ENCODE peak calls at places on chromosomes 6 and 20, in seven cellular contexts. One of them, this sample, is unnamed.

GRCh38 chr6:128491643-128492206 is 28.7 kb downstream of the PTPRK start:
- DNase-seq in SK-N-SH: no peak
- DNase-seq in GM12878: no peak
- DNase-seq in H1: no peak
- DNase-seq in HepG2: no peak
- DNase-seq in K562: no peak
- DNase-seq in HCT116: no peak
- DNase-seq in this sample: no peak

GRCh38 chr20:63223121-63223825 is 7.3 kb upstream of the YTHDF1 start:
- DNase-seq in GM12878: no peak
- DNase-seq in HCT116: no peak
- DNase-seq in K562: peak
- DNase-seq in H1: no peak
- DNase-seq in SK-N-SH: peak
- DNase-seq in HepG2: peak
- DNase-seq in this sample: peak

GRCh38 chr6:131950767-131951575 is at the start of gene CCN2:
- DNase-seq in SK-N-SH: peak
- DNase-seq in HepG2: peak
- DNase-seq in GM12878: no peak
- DNase-seq in K562: no peak
- DNase-seq in H1: peak
- DNase-seq in HCT116: peak
- DNase-seq in this sample: peak

GRCh38 chr6:23533954-23534725 is 591.9 kb upstream of the NRSN1 start:
- DNase-seq in GM12878: no peak
- DNase-seq in HCT116: no peak
- DNase-seq in HepG2: no peak
- DNase-seq in H1: no peak
- DNase-seq in K562: no peak
- DNase-seq in SK-N-SH: no peak
- DNase-seq in this sample: no peak

GRCh38 chr6:145290122-145290521 is 445.2 kb downstream of the EPM2A start:
- DNase-seq in H1: no peak
- DNase-seq in K562: no peak
- DNase-seq in GM12878: no peak
- DNase-seq in SK-N-SH: no peak
- DNase-seq in HepG2: no peak
- DNase-seq in HCT116: no peak
- DNase-seq in this sample: no peak

GRCh38 chr6:80769101-80769500 is 662.6 kb downstream of the BCKDHB start:
- DNase-seq in K562: no peak
- DNase-seq in H1: no peak
- DNase-seq in SK-N-SH: no peak
- DNase-seq in HepG2: no peak
- DNase-seq in HCT116: no peak
- DNase-seq in GM12878: no peak
- DNase-seq in this sample: no peak

GRCh38 chr20:62956387-62957135 is 4.1 kb downstream of the SLC17A9 start:
- DNase-seq in GM12878: no peak
- DNase-seq in K562: no peak
- DNase-seq in SK-N-SH: peak
- DNase-seq in HepG2: no peak
- DNase-seq in HCT116: no peak
- DNase-seq in H1: no peak
- DNase-seq in this sample: no peak

GRCh38 chr20:62160876-62161275 is 17.3 kb downstream of the SS18L1 start:
- DNase-seq in SK-N-SH: no peak
- DNase-seq in K562: no peak
- DNase-seq in HepG2: no peak
- DNase-seq in GM12878: no peak
- DNase-seq in H1: no peak
- DNase-seq in HCT116: no peak
- DNase-seq in this sample: no peak

GRCh38 chr6:43698584-43699349 is 11.2 kb upstream of the MRPS18A start:
- DNase-seq in HepG2: no peak
- DNase-seq in SK-N-SH: no peak
- DNase-seq in H1: no peak
- DNase-seq in GM12878: no peak
- DNase-seq in K562: no peak
- DNase-seq in HCT116: no peak
- DNase-seq in this sample: no peak

GRCh38 chr6:41687501-41688175 is 47.8 kb downstream of the TFEB start:
- DNase-seq in GM12878: no peak
- DNase-seq in K562: no peak
- DNase-seq in SK-N-SH: no peak
- DNase-seq in HepG2: no peak
- DNase-seq in H1: peak
- DNase-seq in HCT116: no peak
- DNase-seq in this sample: no peak

GRCh38 chr20:59023616-59024015 is 4.4 kb downstream of the TUBB1 start:
- DNase-seq in H1: no peak
- DNase-seq in HepG2: no peak
- DNase-seq in SK-N-SH: no peak
- DNase-seq in K562: no peak
- DNase-seq in GM12878: no peak
- DNase-seq in HCT116: no peak
- DNase-seq in this sample: no peak

GRCh38 chr6:147660334-147661311 is 152.1 kb downstream of the SAMD5 start:
- DNase-seq in K562: peak
- DNase-seq in H1: no peak
- DNase-seq in SK-N-SH: no peak
- DNase-seq in HCT116: no peak
- DNase-seq in HepG2: peak
- DNase-seq in GM12878: no peak
- DNase-seq in this sample: no peak

GRCh38 chr6:143215785-143216184 is 155.1 kb downstream of the AIG1 start:
- DNase-seq in K562: no peak
- DNase-seq in GM12878: no peak
- DNase-seq in SK-N-SH: no peak
- DNase-seq in HepG2: no peak
- DNase-seq in HCT116: no peak
- DNase-seq in H1: no peak
- DNase-seq in this sample: no peak

GRCh38 chr6:41858703-41859102 is 36.5 kb downstream of the USP49 start:
- DNase-seq in HepG2: no peak
- DNase-seq in K562: no peak
- DNase-seq in HCT116: no peak
- DNase-seq in GM12878: no peak
- DNase-seq in H1: no peak
- DNase-seq in SK-N-SH: no peak
- DNase-seq in this sample: no peak

GRCh38 chr6:169556758-169557505 is 144.9 kb downstream of the WDR27 start:
- DNase-seq in HepG2: no peak
- DNase-seq in SK-N-SH: no peak
- DNase-seq in GM12878: peak
- DNase-seq in H1: no peak
- DNase-seq in HCT116: no peak
- DNase-seq in K562: no peak
- DNase-seq in this sample: no peak

GRCh38 chr20:19711126-19711525 is 46.9 kb upstream of the RIN2 start:
- DNase-seq in HepG2: no peak
- DNase-seq in HCT116: no peak
- DNase-seq in H1: no peak
- DNase-seq in GM12878: no peak
- DNase-seq in SK-N-SH: no peak
- DNase-seq in K562: no peak
- DNase-seq in this sample: no peak

GRCh38 chr6:151349651-151350270 is 41.6 kb downstream of the ZBTB2 start:
- DNase-seq in H1: no peak
- DNase-seq in K562: no peak
- DNase-seq in GM12878: no peak
- DNase-seq in SK-N-SH: no peak
- DNase-seq in HepG2: no peak
- DNase-seq in HCT116: no peak
- DNase-seq in this sample: no peak

GRCh38 chr6:45970326-45970725 is 45.3 kb downstream of the CLIC5 start:
- DNase-seq in SK-N-SH: no peak
- DNase-seq in H1: no peak
- DNase-seq in K562: no peak
- DNase-seq in HepG2: no peak
- DNase-seq in HCT116: no peak
- DNase-seq in GM12878: no peak
- DNase-seq in this sample: no peak

GRCh38 chr20:62428008-62428384 is 657 bp upstream of the RBBP8NL start:
- DNase-seq in K562: no peak
- DNase-seq in SK-N-SH: no peak
- DNase-seq in H1: no peak
- DNase-seq in GM12878: no peak
- DNase-seq in HCT116: no peak
- DNase-seq in HepG2: no peak
- DNase-seq in this sample: no peak

GRCh38 chr20:15916623-15917022 is 656.6 kb downstream of the KIF16B start:
- DNase-seq in SK-N-SH: no peak
- DNase-seq in GM12878: no peak
- DNase-seq in HCT116: no peak
- DNase-seq in HepG2: no peak
- DNase-seq in H1: no peak
- DNase-seq in K562: no peak
- DNase-seq in this sample: no peak

GRCh38 chr6:16712250-16712930 is 48.9 kb downstream of the ATXN1 start:
- DNase-seq in GM12878: no peak
- DNase-seq in HCT116: no peak
- DNase-seq in K562: no peak
- DNase-seq in SK-N-SH: no peak
- DNase-seq in HepG2: no peak
- DNase-seq in H1: no peak
- DNase-seq in this sample: no peak

DNA sequence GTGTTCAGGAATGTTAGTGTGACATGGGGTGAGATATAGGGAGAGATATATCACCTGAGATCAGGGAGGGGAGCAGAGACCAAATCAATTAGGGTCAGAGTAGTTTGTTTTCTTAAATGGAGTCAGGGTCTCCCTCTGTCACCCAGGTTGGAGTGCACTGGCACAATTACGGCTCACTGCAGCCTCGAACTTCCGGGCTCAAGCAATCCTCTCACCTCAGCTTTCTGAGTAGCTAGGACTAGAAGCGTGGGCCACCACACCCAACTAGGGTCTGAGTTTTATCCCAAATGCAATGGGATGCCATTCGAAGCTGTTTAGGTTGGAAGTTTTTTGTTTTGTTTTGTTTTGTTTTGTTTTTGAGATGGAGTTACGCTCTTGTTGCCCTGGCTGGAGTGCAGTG is 3.1 kb upstream of the NCOA3 start:
- DNase-seq in GM12878: no peak
- DNase-seq in K562: no peak
- DNase-seq in H1: no peak
- DNase-seq in SK-N-SH: no peak
- DNase-seq in HCT116: no peak
- DNase-seq in HepG2: no peak
- DNase-seq in this sample: no peak
- TF ChIP-seq JUND in GM12878: no peak
- TF ChIP-seq JUND in K562: no peak
- TF ChIP-seq JUND in H1: no peak
- TF ChIP-seq JUND in SK-N-SH: no peak
- TF ChIP-seq JUND in HCT116: no peak
- TF ChIP-seq JUND in HepG2: no peak
- TF ChIP-seq JUND in this sample: no peak

DNA sequence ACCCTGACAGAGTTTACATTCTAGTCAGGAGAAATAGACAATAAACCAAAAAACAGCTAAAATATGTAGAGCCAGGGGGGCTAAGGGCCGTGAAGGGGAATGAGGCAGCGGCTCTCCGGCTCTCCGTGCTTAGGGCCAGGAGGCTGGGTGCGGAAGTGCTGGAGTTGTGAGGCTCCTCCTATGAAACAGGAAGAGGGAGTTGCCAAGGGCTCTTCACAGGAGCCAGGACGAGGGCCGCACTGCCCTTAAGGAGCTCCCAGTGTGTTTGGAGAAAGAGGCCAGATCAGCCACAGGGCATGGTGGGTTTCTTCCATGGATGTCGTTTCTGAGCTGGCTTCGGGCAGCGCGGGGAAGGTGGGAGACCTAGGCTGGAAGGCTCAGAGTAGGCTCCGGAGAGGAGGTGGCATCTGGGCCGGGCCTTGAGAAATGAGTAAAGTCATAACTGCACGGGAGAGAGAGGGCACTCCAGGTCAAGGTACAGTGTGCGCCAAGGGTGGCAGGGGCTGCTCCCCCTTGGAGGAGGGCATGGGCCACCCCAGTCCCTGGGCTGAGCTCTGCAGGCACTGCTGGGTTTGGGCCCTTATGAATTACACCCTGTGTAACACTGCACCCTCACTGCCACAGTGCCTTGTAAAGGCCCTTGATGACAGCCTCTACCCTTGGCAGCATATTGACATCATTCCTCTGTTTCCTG is 20.8 kb upstream of the MLN start:
- DNase-seq in H1: no peak
- DNase-seq in SK-N-SH: no peak
- DNase-seq in HepG2: no peak
- DNase-seq in GM12878: no peak
- DNase-seq in HCT116: peak
- DNase-seq in K562: peak
- DNase-seq in this sample: no peak
- TF ChIP-seq JUND in H1: no peak
- TF ChIP-seq JUND in SK-N-SH: no peak
- TF ChIP-seq JUND in HepG2: no peak
- TF ChIP-seq JUND in GM12878: no peak
- TF ChIP-seq JUND in HCT116: no peak
- TF ChIP-seq JUND in K562: no peak
- TF ChIP-seq JUND in this sample: no peak

GRCh38 chr6:37625591-37626374 is 71.9 kb downstream of the MDGA1 start:
- DNase-seq in GM12878: no peak
- DNase-seq in SK-N-SH: no peak
- DNase-seq in H1: no peak
- DNase-seq in K562: no peak
- DNase-seq in HCT116: no peak
- DNase-seq in HepG2: no peak
- DNase-seq in this sample: no peak

GRCh38 chr6:37631295-37631694 is 66.4 kb downstream of the MDGA1 start:
- DNase-seq in H1: no peak
- DNase-seq in HepG2: no peak
- DNase-seq in GM12878: no peak
- DNase-seq in HCT116: no peak
- DNase-seq in K562: no peak
- DNase-seq in SK-N-SH: no peak
- DNase-seq in this sample: no peak

GRCh38 chr6:37630281-37630799 is 67.3 kb downstream of the MDGA1 start:
- DNase-seq in H1: no peak
- DNase-seq in HepG2: peak
- DNase-seq in K562: peak
- DNase-seq in SK-N-SH: no peak
- DNase-seq in GM12878: no peak
- DNase-seq in HCT116: peak
- DNase-seq in this sample: no peak

GRCh38 chr6:37626915-37627314 is 70.8 kb downstream of the MDGA1 start:
- DNase-seq in HepG2: no peak
- DNase-seq in GM12878: no peak
- DNase-seq in K562: no peak
- DNase-seq in SK-N-SH: no peak
- DNase-seq in H1: no peak
- DNase-seq in HCT116: no peak
- DNase-seq in this sample: no peak

GRCh38 chr6:37628611-37629320 is 68.9 kb downstream of the MDGA1 start:
- DNase-seq in SK-N-SH: no peak
- DNase-seq in HCT116: no peak
- DNase-seq in K562: no peak
- DNase-seq in HepG2: no peak
- DNase-seq in GM12878: no peak
- DNase-seq in H1: no peak
- DNase-seq in this sample: no peak
- TF ChIP-seq JUND in SK-N-SH: no peak
- TF ChIP-seq JUND in HCT116: no peak
- TF ChIP-seq JUND in K562: no peak
- TF ChIP-seq JUND in HepG2: no peak
- TF ChIP-seq JUND in GM12878: no peak
- TF ChIP-seq JUND in H1: no peak
- TF ChIP-seq JUND in this sample: no peak

GRCh38 chr6:53718597-53719460 is 53.3 kb upstream of the KLHL31 start:
- DNase-seq in GM12878: peak
- DNase-seq in K562: peak
- DNase-seq in HepG2: peak
- DNase-seq in H1: no peak
- DNase-seq in SK-N-SH: peak
- DNase-seq in HCT116: peak
- DNase-seq in this sample: peak
- TF ChIP-seq JUND in GM12878: peak
- TF ChIP-seq JUND in K562: no peak
- TF ChIP-seq JUND in HepG2: no peak
- TF ChIP-seq JUND in H1: no peak
- TF ChIP-seq JUND in SK-N-SH: no peak
- TF ChIP-seq JUND in HCT116: no peak
- TF ChIP-seq JUND in this sample: no peak

This sample was measured in T47D.